ENCODE peak calls at places on chromosome 2, in eight cellular contexts. One of them, this sample, is unnamed.

GRCh38 chr2:143965493-143966164 is 554.3 kb downstream of the ZEB2 start:
- DNase-seq in brain microvascular endothelial cell: no peak
- DNase-seq in astrocyte of the spinal cord: no peak
- DNase-seq in astrocyte: no peak
- DNase-seq in fibroblast of pulmonary artery: no peak
- DNase-seq in fibroblast of villous mesenchyme: no peak
- DNase-seq in GM06990: no peak
- DNase-seq in GM23338: no peak
- DNase-seq in this sample: no peak

GRCh38 chr2:231886071-231886681 is 40.0 kb downstream of the NPPC start:
- DNase-seq in brain microvascular endothelial cell: no peak
- DNase-seq in astrocyte of the spinal cord: no peak
- DNase-seq in astrocyte: no peak
- DNase-seq in fibroblast of pulmonary artery: no peak
- DNase-seq in fibroblast of villous mesenchyme: no peak
- DNase-seq in GM06990: no peak
- DNase-seq in GM23338: no peak
- DNase-seq in this sample: no peak

GRCh38 chr2:204051999-204052558 is 115.5 kb downstream of the ICOS start:
- DNase-seq in brain microvascular endothelial cell: no peak
- DNase-seq in astrocyte of the spinal cord: no peak
- DNase-seq in astrocyte: no peak
- DNase-seq in fibroblast of pulmonary artery: no peak
- DNase-seq in fibroblast of villous mesenchyme: no peak
- DNase-seq in GM06990: no peak
- DNase-seq in GM23338: no peak
- DNase-seq in this sample: no peak

GRCh38 chr2:42928161-42928691 is 135.8 kb upstream of the HAAO start:
- DNase-seq in brain microvascular endothelial cell: no peak
- DNase-seq in astrocyte of the spinal cord: no peak
- DNase-seq in astrocyte: no peak
- DNase-seq in fibroblast of pulmonary artery: no peak
- DNase-seq in fibroblast of villous mesenchyme: no peak
- DNase-seq in GM06990: no peak
- DNase-seq in GM23338: no peak
- DNase-seq in this sample: no peak

GRCh38 chr2:134398300-134398699 is 144.4 kb downstream of the MGAT5 start:
- DNase-seq in brain microvascular endothelial cell: peak; percentile 72
- DNase-seq in astrocyte of the spinal cord: peak; percentile 71
- DNase-seq in astrocyte: peak; percentile 82
- DNase-seq in fibroblast of pulmonary artery: peak; percentile 93
- DNase-seq in fibroblast of villous mesenchyme: peak; percentile 98
- DNase-seq in GM06990: no peak
- DNase-seq in GM23338: no peak
- DNase-seq in this sample: peak; percentile 90

GRCh38 chr2:3487028-3487425 is 32.3 kb downstream of the ADI1 start:
- DNase-seq in brain microvascular endothelial cell: no peak
- DNase-seq in astrocyte of the spinal cord: no peak
- DNase-seq in astrocyte: no peak
- DNase-seq in fibroblast of pulmonary artery: no peak
- DNase-seq in fibroblast of villous mesenchyme: no peak
- DNase-seq in GM06990: no peak
- DNase-seq in GM23338: no peak
- DNase-seq in this sample: no peak

GRCh38 chr2:200786423-200786822 is 25.3 kb upstream of the BZW1 start:
- DNase-seq in brain microvascular endothelial cell: no peak
- DNase-seq in astrocyte of the spinal cord: peak; percentile 82
- DNase-seq in astrocyte: peak; percentile 69
- DNase-seq in fibroblast of pulmonary artery: no peak
- DNase-seq in fibroblast of villous mesenchyme: peak; percentile 96
- DNase-seq in GM06990: no peak
- DNase-seq in GM23338: no peak
- DNase-seq in this sample: peak; percentile 50

GRCh38 chr2:17318013-17318412 is 200.2 kb downstream of the RAD51AP2 start:
- DNase-seq in brain microvascular endothelial cell: no peak
- DNase-seq in astrocyte of the spinal cord: no peak
- DNase-seq in astrocyte: no peak
- DNase-seq in fibroblast of pulmonary artery: no peak
- DNase-seq in fibroblast of villous mesenchyme: peak; percentile 70
- DNase-seq in GM06990: no peak
- DNase-seq in GM23338: no peak
- DNase-seq in this sample: no peak

GRCh38 chr2:1745171-1746023 is 1.1 kb upstream of the PXDN start:
- DNase-seq in brain microvascular endothelial cell: no peak
- DNase-seq in astrocyte of the spinal cord: no peak
- DNase-seq in astrocyte: no peak
- DNase-seq in fibroblast of pulmonary artery: no peak
- DNase-seq in fibroblast of villous mesenchyme: no peak
- DNase-seq in GM06990: no peak
- DNase-seq in GM23338: no peak
- DNase-seq in this sample: no peak

GRCh38 chr2:120434909-120435308 is 89.0 kb downstream of the INHBB start:
- DNase-seq in brain microvascular endothelial cell: no peak
- DNase-seq in astrocyte of the spinal cord: no peak
- DNase-seq in astrocyte: no peak
- DNase-seq in fibroblast of pulmonary artery: no peak
- DNase-seq in fibroblast of villous mesenchyme: no peak
- DNase-seq in GM06990: no peak
- DNase-seq in GM23338: peak; percentile 44
- DNase-seq in this sample: no peak

GRCh38 chr2:9555338-9556120 is at the start of gene ADAM17:
- DNase-seq in brain microvascular endothelial cell: peak; percentile 95
- DNase-seq in astrocyte of the spinal cord: peak; percentile 99
- DNase-seq in astrocyte: peak; percentile 92
- DNase-seq in fibroblast of pulmonary artery: peak; percentile 98
- DNase-seq in fibroblast of villous mesenchyme: peak; percentile 98
- DNase-seq in GM06990: peak; percentile 97
- DNase-seq in GM23338: peak; percentile 96
- DNase-seq in this sample: peak; percentile 97
- TF ChIP-seq CTCF in brain microvascular endothelial cell: peak; percentile 62
- TF ChIP-seq CTCF in astrocyte of the spinal cord: peak; percentile 63
- TF ChIP-seq CTCF in astrocyte: no peak
- TF ChIP-seq CTCF in fibroblast of pulmonary artery: peak; percentile 46
- TF ChIP-seq CTCF in fibroblast of villous mesenchyme: peak; percentile 56
- TF ChIP-seq CTCF in GM06990: peak; percentile 50
- TF ChIP-seq CTCF in GM23338: peak; percentile 47
- TF ChIP-seq CTCF in this sample: peak; percentile 47

DNA sequence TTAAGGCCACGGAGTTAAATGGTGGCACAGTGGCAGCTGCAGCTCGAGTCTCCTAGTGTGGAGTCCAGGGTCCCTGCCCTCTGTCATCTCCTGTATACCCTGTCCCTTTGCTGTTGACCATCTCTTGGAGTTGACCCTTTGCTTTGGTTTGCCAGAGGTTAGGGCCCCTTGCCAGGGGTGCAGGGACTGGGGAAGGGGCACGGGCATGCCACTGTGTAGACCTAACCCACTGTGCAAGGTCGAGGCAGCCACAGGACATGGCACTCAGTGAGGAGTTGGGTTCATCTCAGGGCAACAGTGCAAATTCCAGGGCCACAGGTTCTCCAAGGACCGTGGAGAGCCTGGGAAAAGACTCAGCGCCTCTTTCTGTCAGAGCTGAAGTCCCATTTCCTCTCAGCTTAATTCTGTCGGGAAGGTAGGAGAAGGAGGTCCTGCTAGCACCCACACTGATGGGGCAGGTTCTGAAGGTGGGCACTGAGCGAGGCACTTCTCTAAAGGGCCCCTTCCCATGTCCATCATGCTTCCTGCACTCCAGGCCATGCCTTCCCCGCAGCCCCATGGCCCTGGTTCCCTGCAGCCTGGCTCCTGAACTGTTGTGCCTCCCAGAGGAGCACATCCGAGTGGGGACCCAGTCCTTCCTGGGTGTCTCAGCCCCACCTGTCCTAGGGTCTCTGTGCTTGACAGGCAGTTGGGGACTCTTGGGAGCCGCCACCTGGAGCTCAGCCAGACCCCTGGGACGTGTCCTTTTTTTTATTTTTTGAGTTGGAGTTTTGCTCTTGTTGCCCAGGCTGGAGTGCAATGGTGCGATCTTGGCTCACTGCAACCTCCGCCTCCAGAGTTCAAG is 2.8 kb downstream of the KHK start:
- DNase-seq in brain microvascular endothelial cell: no peak
- DNase-seq in astrocyte of the spinal cord: no peak
- DNase-seq in astrocyte: no peak
- DNase-seq in fibroblast of pulmonary artery: no peak
- DNase-seq in fibroblast of villous mesenchyme: no peak
- DNase-seq in GM06990: no peak
- DNase-seq in GM23338: no peak
- DNase-seq in this sample: no peak
- H3K4me3 ChIP-seq in brain microvascular endothelial cell: no peak overlapping the region
- H3K4me3 ChIP-seq in astrocyte of the spinal cord: no peak overlapping the region
- H3K4me3 ChIP-seq in astrocyte: no peak overlapping the region
- H3K4me3 ChIP-seq in fibroblast of pulmonary artery: no peak overlapping the region
- H3K4me3 ChIP-seq in fibroblast of villous mesenchyme: no peak overlapping the region
- H3K4me3 ChIP-seq in GM06990: no peak overlapping the region
- H3K4me3 ChIP-seq in GM23338: no peak overlapping the region
- H3K4me3 ChIP-seq in this sample: no peak overlapping the region

DNA sequence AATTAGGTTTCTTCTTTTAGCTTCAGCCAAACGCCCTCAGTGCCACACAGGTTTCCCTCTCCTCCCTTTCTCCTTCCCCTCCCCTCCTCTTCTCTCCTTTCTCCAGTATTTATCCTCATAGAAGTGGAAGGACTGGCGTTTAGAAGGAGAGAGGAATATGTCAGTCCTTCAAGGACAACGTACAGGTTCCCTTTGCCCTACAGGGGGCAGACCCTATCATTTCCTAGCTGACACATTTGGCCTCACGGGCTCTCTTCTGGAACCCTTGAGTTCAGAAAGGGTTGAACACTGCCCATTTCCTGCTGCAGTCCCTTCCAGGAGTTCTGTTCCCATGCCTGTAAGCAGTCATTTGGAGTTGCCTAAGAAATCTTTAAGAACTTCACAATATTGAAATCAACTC is 46.1 kb downstream of the CDCA7 start:
- DNase-seq in brain microvascular endothelial cell: no peak
- DNase-seq in astrocyte of the spinal cord: no peak
- DNase-seq in astrocyte: no peak
- DNase-seq in fibroblast of pulmonary artery: peak; percentile 11
- DNase-seq in fibroblast of villous mesenchyme: no peak
- DNase-seq in GM06990: no peak
- DNase-seq in GM23338: peak; percentile 67
- DNase-seq in this sample: no peak
- TF ChIP-seq CTCF in brain microvascular endothelial cell: peak; percentile 64
- TF ChIP-seq CTCF in astrocyte of the spinal cord: peak; percentile 18
- TF ChIP-seq CTCF in astrocyte: peak; percentile 16
- TF ChIP-seq CTCF in fibroblast of pulmonary artery: peak; percentile 32
- TF ChIP-seq CTCF in fibroblast of villous mesenchyme: peak; percentile 35
- TF ChIP-seq CTCF in GM06990: peak; percentile 42
- TF ChIP-seq CTCF in GM23338: peak; percentile 62
- TF ChIP-seq CTCF in this sample: peak; percentile 36

GRCh38 chr2:29166640-29167039 is 51.4 kb downstream of the CLIP4 start:
- DNase-seq in brain microvascular endothelial cell: no peak
- DNase-seq in astrocyte of the spinal cord: no peak
- DNase-seq in astrocyte: no peak
- DNase-seq in fibroblast of pulmonary artery: no peak
- DNase-seq in fibroblast of villous mesenchyme: no peak
- DNase-seq in GM06990: no peak
- DNase-seq in GM23338: no peak
- DNase-seq in this sample: no peak
- H3K4me3 ChIP-seq in brain microvascular endothelial cell: no peak overlapping the region
- H3K4me3 ChIP-seq in astrocyte of the spinal cord: no peak overlapping the region
- H3K4me3 ChIP-seq in astrocyte: no peak overlapping the region
- H3K4me3 ChIP-seq in fibroblast of pulmonary artery: no peak overlapping the region
- H3K4me3 ChIP-seq in fibroblast of villous mesenchyme: no peak overlapping the region
- H3K4me3 ChIP-seq in GM06990: no peak overlapping the region
- H3K4me3 ChIP-seq in GM23338: no peak overlapping the region
- H3K4me3 ChIP-seq in this sample: no peak overlapping the region

GRCh38 chr2:239401450-239402227 is 819 bp upstream of the HDAC4 start:
- DNase-seq in brain microvascular endothelial cell: peak; percentile 78
- DNase-seq in astrocyte of the spinal cord: peak; percentile 94
- DNase-seq in astrocyte: peak; percentile 83
- DNase-seq in fibroblast of pulmonary artery: peak; percentile 94
- DNase-seq in fibroblast of villous mesenchyme: peak; percentile 94
- DNase-seq in GM06990: peak; percentile 98
- DNase-seq in GM23338: peak; percentile 94
- DNase-seq in this sample: peak; percentile 90
- TF ChIP-seq CTCF in brain microvascular endothelial cell: no peak
- TF ChIP-seq CTCF in astrocyte of the spinal cord: no peak
- TF ChIP-seq CTCF in astrocyte: no peak
- TF ChIP-seq CTCF in fibroblast of pulmonary artery: no peak
- TF ChIP-seq CTCF in fibroblast of villous mesenchyme: no peak
- TF ChIP-seq CTCF in GM06990: peak; percentile 3
- TF ChIP-seq CTCF in GM23338: no peak
- TF ChIP-seq CTCF in this sample: peak; percentile 16

GRCh38 chr2:24402242-24403092 is 42.1 kb upstream of the ITSN2 start:
- DNase-seq in brain microvascular endothelial cell: no peak
- DNase-seq in astrocyte of the spinal cord: no peak
- DNase-seq in astrocyte: no peak
- DNase-seq in fibroblast of pulmonary artery: no peak
- DNase-seq in fibroblast of villous mesenchyme: no peak
- DNase-seq in GM06990: no peak
- DNase-seq in GM23338: no peak
- DNase-seq in this sample: no peak
- H3K4me3 ChIP-seq in brain microvascular endothelial cell: peak overlapping the region; percentile 45
- H3K4me3 ChIP-seq in astrocyte of the spinal cord: peak overlapping the region; percentile 18
- H3K4me3 ChIP-seq in astrocyte: peak overlapping the region; percentile 5
- H3K4me3 ChIP-seq in fibroblast of pulmonary artery: peak overlapping the region; percentile 27
- H3K4me3 ChIP-seq in fibroblast of villous mesenchyme: peak overlapping the region; percentile 34
- H3K4me3 ChIP-seq in GM06990: no peak overlapping the region
- H3K4me3 ChIP-seq in GM23338: no peak overlapping the region
- H3K4me3 ChIP-seq in this sample: peak overlapping the region; percentile 31

DNA sequence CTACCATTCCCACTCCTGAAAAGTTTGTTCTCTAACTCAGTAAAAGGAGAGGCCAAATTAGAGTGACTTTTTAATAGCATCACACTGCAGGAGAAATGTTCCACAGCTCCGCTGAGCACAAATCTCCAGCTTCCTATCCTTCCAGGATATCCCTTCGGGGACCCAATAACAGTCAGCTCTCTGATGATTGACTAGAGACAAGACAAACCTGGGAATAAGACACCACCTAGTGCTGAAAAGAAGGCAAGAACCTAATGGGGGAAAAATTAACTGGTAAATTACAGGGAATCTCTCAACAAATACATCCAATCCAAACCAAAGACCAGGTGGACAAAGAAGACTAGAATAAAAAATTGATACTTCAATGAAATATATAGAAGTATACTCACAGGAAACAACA is 977.1 kb upstream of the SOX11 start:
- DNase-seq in brain microvascular endothelial cell: peak; percentile 42
- DNase-seq in astrocyte of the spinal cord: no peak
- DNase-seq in astrocyte: no peak
- DNase-seq in fibroblast of pulmonary artery: no peak
- DNase-seq in fibroblast of villous mesenchyme: no peak
- DNase-seq in GM06990: no peak
- DNase-seq in GM23338: peak; percentile 50
- DNase-seq in this sample: no peak
- TF ChIP-seq CTCF in brain microvascular endothelial cell: peak; percentile 36
- TF ChIP-seq CTCF in astrocyte of the spinal cord: peak; percentile 1
- TF ChIP-seq CTCF in astrocyte: peak; percentile 20
- TF ChIP-seq CTCF in fibroblast of pulmonary artery: no peak
- TF ChIP-seq CTCF in fibroblast of villous mesenchyme: no peak
- TF ChIP-seq CTCF in GM06990: no peak
- TF ChIP-seq CTCF in GM23338: peak; percentile 62
- TF ChIP-seq CTCF in this sample: no peak